ENCODE peak calls at places on chromosome 14, in eight cellular contexts. O is testis, Z is kidney, C is uterus, Y is tibial artery, F is A673, A is transverse colon, Q is prostate gland. S is an unnamed sample. For H3K4me1, the result is how much of the 10 kb centered on the place peaks cover.

GRCh38 chr14:58152569-58152857 is 500 bp upstream of the ARMH4 start:
- DNase-seq in F (no peak), C (no peak), A (no peak), Z (no peak), Q (no peak), O (no peak), Y (no peak), S (no peak)

GRCh38 chr14:40119321-40119720 is 687.1 kb upstream of the FBXO33 start:
- DNase-seq in C (no peak), O (no peak), F (no peak), Y (no peak), Z (no peak), Q (no peak), A (no peak), S (no peak)

GRCh38 chr14:51240804-51241380 is 845 bp downstream of the TMX1 start:
- DNase-seq in Y (no peak), F (no peak), C (no peak), Q (no peak), O (no peak), Z (no peak), A (no peak), S (no peak)

GRCh38 chr14:45679852-45680251 is 426.9 kb upstream of the MIS18BP1 start:
- DNase-seq in O (no peak), C (no peak), F (peak), Y (no peak), Q (no peak), Z (no peak), A (no peak), S (no peak)

GRCh38 chr14:71361874-71362273 is 454.6 kb downstream of the PCNX1 start:
- DNase-seq in F (no peak), Q (no peak), O (no peak), A (no peak), Y (no peak), Z (no peak), C (no peak), S (no peak)

GRCh38 chr14:56195727-56196126 is 77.5 kb downstream of the PELI2 start:
- DNase-seq in O (no peak), Y (no peak), Q (no peak), A (peak), F (no peak), C (no peak), Z (peak), S (no peak)

GRCh38 chr14:98198385-98198784 is 1073.6 kb downstream of the BCL11B start:
- DNase-seq in A (peak), Z (no peak), O (no peak), Y (no peak), Q (no peak), C (no peak), F (no peak), S (no peak)

GRCh38 chr14:68464716-68465115 is 328.2 kb downstream of the ZFP36L1 start:
- DNase-seq in Q (no peak), C (no peak), F (no peak), O (no peak), A (no peak), Z (no peak), Y (no peak), S (no peak)

GRCh38 chr14:86575141-86575540 is 1045.2 kb downstream of the FLRT2 start:
- DNase-seq in O (no peak), C (no peak), Z (no peak), A (no peak), Q (no peak), F (peak), Y (no peak), S (no peak)

GRCh38 chr14:47675489-47676300 is at the start of gene MDGA2:
- DNase-seq in F (peak), Q (no peak), C (no peak), O (peak), Z (peak), A (no peak), Y (no peak), S (peak)

GRCh38 chr14:78863143-78863542 is 693.0 kb downstream of the NRXN3 start:
- DNase-seq in Q (no peak), F (peak), Z (no peak), A (no peak), C (no peak), O (peak), Y (no peak), S (peak)

GRCh38 chr14:104886690-104887622 is 21.9 kb downstream of the CEP170B start:
- DNase-seq in Q (no peak), Y (no peak), O (no peak), Z (peak), F (no peak), A (peak), C (peak), S (peak)

GRCh38 chr14:21385170-21385904 is 1.5 kb upstream of the SUPT16H start:
- DNase-seq in Y (no peak), Q (no peak), A (no peak), F (no peak), O (no peak), C (no peak), Z (no peak), S (no peak)

GRCh38 chr14:93936245-93936644 is 9.1 kb downstream of the FAM181A start:
- DNase-seq in Q (no peak), F (peak), A (no peak), C (no peak), Z (no peak), Y (no peak), O (no peak), S (peak)

GRCh38 chr14:51002406-51002984 is 58.2 kb upstream of the PYGL start:
- DNase-seq in O (no peak), C (no peak), Q (no peak), Y (no peak), Z (no peak), A (no peak), F (no peak), S (no peak)

GRCh38 chr14:79417961-79418360 is 793.3 kb downstream of the DIO2 start:
- DNase-seq in Z (no peak), C (no peak), Y (no peak), F (no peak), Q (no peak), A (no peak), O (no peak), S (no peak)

GRCh38 chr14:37655418-37655817 is 60.0 kb downstream of the TTC6 start:
- DNase-seq in O (no peak), A (no peak), Z (no peak), C (no peak), F (no peak), Y (no peak), Q (no peak), S (no peak)

GRCh38 chr14:56944397-56944796 is 134.1 kb upstream of the OTX2 start:
- DNase-seq in F (no peak), Z (no peak), Y (no peak), Q (no peak), C (no peak), O (no peak), A (no peak), S (no peak)

GRCh38 chr14:73761621-73762355 is 47.6 kb upstream of the PNMA1 start:
- DNase-seq in A (no peak), Q (no peak), F (no peak), C (no peak), Z (peak), O (no peak), Y (no peak), S (no peak)
- H3K4me1 ChIP-seq in A (half or more), Q (half or more), F (under half), C (under half), Z (half or more), O (half or more), Y (half or more), S (under half)

GRCh38 chr14:101039031-101039754 is 135.7 kb upstream of the RTL1 start:
- DNase-seq in F (no peak), Z (peak), A (no peak), Q (no peak), Y (no peak), O (no peak), C (no peak), S (no peak)

GRCh38 chr14:101034986-101035385 is 131.5 kb upstream of the RTL1 start:
- DNase-seq in F (no peak), C (peak), Z (peak), O (no peak), Y (peak), A (no peak), Q (no peak), S (peak)

GRCh38 chr14:101039755-101040138 is 136.2 kb upstream of the RTL1 start:
- DNase-seq in Z (peak), O (no peak), Q (no peak), F (no peak), C (no peak), A (no peak), Y (no peak), S (no peak)

GRCh38 chr14:101035466-101036225 is 132.1 kb upstream of the RTL1 start:
- DNase-seq in F (no peak), A (no peak), C (peak), Q (no peak), Z (peak), Y (no peak), O (no peak), S (peak)

GRCh38 chr14:101037021-101037817 is 133.7 kb upstream of the RTL1 start:
- DNase-seq in F (no peak), Q (no peak), Y (peak), Z (peak), O (no peak), C (peak), A (no peak), S (no peak)
- H3K4me1 ChIP-seq in F (under half), Q (under half), Y (under half), Z (under half), O (under half), C (under half), A (under half), S (under half)

GRCh38 chr14:69716483-69717187 is 50.3 kb upstream of the SRSF5 start:
- DNase-seq in Y (peak), C (no peak), F (no peak), O (no peak), Z (no peak), A (peak), Q (no peak), S (no peak)
- H3K4me1 ChIP-seq in Y (half or more), C (under half), F (half or more), O (under half), Z (under half), A (half or more), Q (under half), S (under half)

GRCh38 chr14:65003394-65003793 is 16.7 kb downstream of the FNTB start:
- DNase-seq in Y (no peak), F (no peak), A (no peak), Z (no peak), Q (no peak), O (no peak), C (no peak), S (no peak)
- H3K4me1 ChIP-seq in Y (under half), F (under half), A (under half), Z (under half), Q (under half), O (under half), C (under half), S (under half)

DNA sequence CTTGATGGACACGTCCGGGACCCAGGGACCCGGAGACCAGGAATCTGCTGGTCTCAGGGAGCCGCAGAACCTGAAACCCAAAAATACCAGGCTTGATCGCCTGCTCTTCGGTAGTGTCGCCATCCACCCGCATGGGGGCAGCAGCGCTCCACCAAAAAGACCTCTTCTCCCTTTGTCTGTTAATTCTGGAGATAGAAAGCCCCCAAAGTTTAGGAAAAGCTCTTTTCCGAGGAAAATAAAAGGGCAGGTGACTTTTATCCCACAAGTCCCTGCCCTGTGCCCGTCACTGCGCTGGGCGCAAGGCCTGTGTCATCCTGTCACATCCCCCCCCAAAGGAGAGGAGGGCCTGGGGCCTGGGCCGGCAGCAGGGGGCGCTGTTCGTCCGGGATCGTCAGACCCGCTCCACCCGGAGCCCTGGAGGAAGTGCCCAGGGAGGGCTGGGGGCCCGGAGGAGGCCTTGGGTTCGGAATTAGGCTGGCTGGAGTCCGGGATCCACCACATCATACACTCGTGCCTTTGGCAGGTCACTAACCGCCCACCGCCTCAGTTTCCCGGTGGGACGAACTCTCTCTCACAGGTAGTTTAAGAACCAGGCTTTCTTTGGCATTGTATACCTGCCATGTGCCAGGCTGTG is 31.9 kb downstream of the DAD1 start:
- DNase-seq in C (peak), Q (peak), Z (peak), F (peak), O (peak), Y (peak), A (peak), S (peak)
- H3K4me1 ChIP-seq in C (under half), Q (under half), Z (under half), F (half or more), O (under half), Y (under half), A (half or more), S (under half)

DNA sequence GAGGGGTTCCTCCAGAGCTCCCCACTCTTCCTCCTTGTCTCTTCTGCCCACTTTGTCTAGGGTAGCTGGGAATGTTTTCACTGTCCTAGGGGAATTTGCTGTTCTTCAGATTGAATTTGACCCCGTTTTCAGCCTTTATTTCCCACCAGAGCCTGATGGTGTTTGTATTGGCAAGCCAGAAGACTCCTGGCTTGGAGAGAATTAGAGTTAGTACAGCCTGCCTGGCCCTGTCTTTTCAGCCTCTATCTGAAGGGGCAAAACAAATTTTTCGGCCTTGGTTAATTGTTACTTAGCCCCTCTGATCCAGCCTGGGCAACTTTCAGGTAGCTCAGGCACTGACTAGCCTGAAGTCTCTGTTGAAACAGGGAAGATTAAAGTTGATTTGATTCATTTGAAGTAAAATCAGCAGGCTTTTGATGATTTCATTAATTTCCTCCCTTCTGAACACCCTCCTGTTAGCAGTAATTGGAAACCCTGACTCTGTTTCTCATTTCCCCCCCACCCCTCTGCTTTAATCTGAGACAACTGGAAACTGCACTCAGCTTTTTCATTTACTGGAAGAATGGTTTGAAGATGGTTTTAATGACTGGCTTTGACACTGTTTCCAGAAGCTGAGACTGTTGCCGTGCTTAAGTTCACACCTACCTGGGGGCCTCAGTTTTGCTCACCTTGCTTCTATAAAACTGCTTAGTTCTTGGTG is 63.3 kb downstream of the SUSD6 start:
- DNase-seq in C (no peak), Q (no peak), O (no peak), Z (no peak), F (no peak), A (no peak), Y (no peak), S (no peak)
- H3K4me1 ChIP-seq in C (under half), Q (under half), O (under half), Z (under half), F (under half), A (half or more), Y (half or more), S (under half)

GRCh38 chr14:103522028-103522581 is 525 bp downstream of the CKB start:
- DNase-seq in Q (no peak), A (no peak), Y (no peak), Z (peak), O (no peak), C (peak), F (no peak), S (peak)
- H3K4me1 ChIP-seq in Q (under half), A (half or more), Y (half or more), Z (under half), O (half or more), C (under half), F (under half), S (under half)

DNA sequence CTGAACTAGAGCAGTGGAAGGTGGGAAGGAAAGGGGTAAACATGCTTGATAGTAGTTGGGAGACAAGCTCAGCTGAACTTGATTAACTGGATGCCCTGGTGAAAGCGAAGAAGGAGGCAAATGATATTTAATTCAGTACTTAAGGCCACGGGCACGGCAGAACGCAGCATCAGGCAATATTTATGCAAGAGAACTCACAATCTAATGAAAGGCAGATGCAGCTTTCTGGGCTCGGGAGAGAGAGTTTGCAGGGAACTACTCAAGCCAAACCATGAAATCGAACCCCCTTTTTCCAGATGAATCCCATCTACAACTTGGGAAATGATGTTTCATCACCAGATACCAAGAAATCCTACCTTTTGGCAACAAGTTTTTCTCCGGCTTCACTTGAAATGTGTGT is 3.5 kb upstream of the CNIH1 start:
- DNase-seq in C (no peak), Z (no peak), F (no peak), A (no peak), O (no peak), Y (no peak), Q (no peak), S (no peak)
- H3K4me1 ChIP-seq in C (under half), Z (under half), F (under half), A (under half), O (under half), Y (under half), Q (under half), S (under half)

GRCh38 chr14:99572173-99572999 is 31.6 kb downstream of the CCDC85C start:
- DNase-seq in O (no peak), C (no peak), Q (peak), F (no peak), A (peak), Z (no peak), Y (no peak), S (no peak)
- H3K4me1 ChIP-seq in O (half or more), C (under half), Q (half or more), F (half or more), A (half or more), Z (half or more), Y (half or more), S (half or more)

S was measured in endodermal cell.